ENCODE peak calls at places on chromosomes 7 and 10, in seven cellular contexts. C is left ventricle myocardium inferior; S is Peyer's patch; T is aorta; O is tibial nerve; M is effector memory CD4-positive, alpha-beta T cell; G is brain microvascular endothelial cell. D is an unnamed sample.

GRCh38 chr7:1693991-1694524 is 24.0 kb downstream of the ELFN1 start:
- DNase-seq in O (peak), M (no peak), C (peak), T (peak), G (peak), S (no peak), D (no peak)

GRCh38 chr10:80196270-80196949 is 8.9 kb downstream of the ANXA11 start:
- DNase-seq in M (peak), S (peak), C (no peak), G (peak), O (no peak), T (no peak), D (no peak)

GRCh38 chr7:128347573-128348147 is 4.0 kb upstream of the RBM28 start:
- DNase-seq in G (peak), S (no peak), M (peak), O (no peak), T (peak), C (peak), D (peak)

GRCh38 chr7:131935180-131935579 is 378.8 kb upstream of the PODXL start:
- DNase-seq in G (no peak), C (no peak), S (no peak), M (no peak), T (no peak), O (no peak), D (no peak)

GRCh38 chr7:83588602-83589240 is 60.2 kb downstream of the SEMA3E start:
- DNase-seq in S (no peak), M (no peak), G (no peak), T (no peak), O (no peak), C (no peak), D (no peak)

GRCh38 chr7:2855386-2855785 is 11.3 kb upstream of the GNA12 start:
- DNase-seq in C (no peak), T (no peak), S (no peak), G (no peak), O (no peak), M (no peak), D (no peak)

GRCh38 chr10:86262671-86263165 is 103.9 kb downstream of the GRID1 start:
- DNase-seq in O (no peak), T (no peak), M (no peak), G (no peak), S (no peak), C (no peak), D (peak)

GRCh38 chr10:69883256-69883655 is 81.5 kb downstream of the COL13A1 start:
- DNase-seq in M (no peak), G (no peak), T (no peak), S (no peak), C (no peak), O (no peak), D (no peak)

GRCh38 chr10:63700209-63700934 is 179.2 kb downstream of the REEP3 start:
- DNase-seq in G (peak), T (peak), M (no peak), O (no peak), C (no peak), S (no peak), D (peak)

GRCh38 chr7:101681170-101682007 is 52.3 kb upstream of the MYL10 start:
- DNase-seq in O (no peak), T (peak), C (peak), G (peak), M (no peak), S (no peak), D (no peak)

GRCh38 chr7:133568544-133568943 is 315.7 kb downstream of the EXOC4 start:
- DNase-seq in S (no peak), C (no peak), M (no peak), O (no peak), G (no peak), T (no peak), D (no peak)

GRCh38 chr7:157588271-157588589 is 251.4 kb downstream of the DNAJB6 start:
- DNase-seq in M (no peak), O (no peak), T (peak), C (no peak), S (no peak), G (no peak), D (no peak)

GRCh38 chr10:126479280-126479679 is 91.0 kb upstream of the ADAM12 start:
- DNase-seq in S (no peak), M (no peak), G (no peak), O (no peak), T (no peak), C (no peak), D (no peak)

GRCh38 chr10:97584060-97584797 is at the start of gene HOGA1:
- DNase-seq in O (peak), M (no peak), G (peak), S (peak), T (peak), C (peak), D (peak)

GRCh38 chr7:18821554-18821953 is 295.9 kb downstream of the TWIST1 start:
- DNase-seq in S (no peak), T (no peak), O (no peak), C (no peak), G (no peak), M (no peak), D (no peak)

GRCh38 chr7:152979376-152979775 is 219.8 kb downstream of the ACTR3B start:
- DNase-seq in G (no peak), O (no peak), C (no peak), T (no peak), S (no peak), M (no peak), D (no peak)

GRCh38 chr7:133529861-133530260 is 277.0 kb downstream of the EXOC4 start:
- DNase-seq in O (no peak), G (no peak), C (no peak), T (no peak), S (no peak), M (no peak), D (no peak)

GRCh38 chr7:40720401-40720800 is 585.6 kb downstream of the SUGCT start:
- DNase-seq in G (no peak), M (no peak), C (no peak), S (no peak), O (no peak), T (no peak), D (no peak)

GRCh38 chr7:116315293-116315692 is 105.0 kb downstream of the TES start:
- DNase-seq in S (no peak), O (no peak), M (no peak), G (peak), T (no peak), C (no peak), D (no peak)

GRCh38 chr10:128062837-128063563 is 63.2 kb downstream of the MKI67 start:
- DNase-seq in O (peak), G (no peak), C (no peak), T (peak), M (peak), S (peak), D (no peak)

GRCh38 chr7:39733881-39734571 is 110.7 kb downstream of the RALA start:
- DNase-seq in M (no peak), T (no peak), S (no peak), C (no peak), O (no peak), G (peak), D (no peak)

GRCh38 chr7:24773646-24774045 is 16.4 kb upstream of the GSDME start:
- DNase-seq in T (no peak), C (no peak), S (no peak), M (no peak), G (no peak), O (no peak), D (no peak)

GRCh38 chr10:79072994-79073654 is 4.4 kb downstream of the ZMIZ1 start:
- DNase-seq in T (no peak), G (no peak), M (no peak), O (no peak), C (no peak), S (no peak), D (no peak)

GRCh38 chr7:95304990-95305389 is 19.3 kb downstream of the PON1 start:
- DNase-seq in G (no peak), M (no peak), T (no peak), C (no peak), S (no peak), O (no peak), D (no peak)

GRCh38 chr10:18793951-18794350 is 134.7 kb downstream of the ARL5B start:
- DNase-seq in T (no peak), G (peak), O (no peak), S (no peak), M (no peak), C (no peak), D (no peak)

GRCh38 chr7:98285132-98286092 is 3.9 kb downstream of the BRI3 start:
- DNase-seq in O (no peak), S (no peak), T (no peak), M (no peak), G (no peak), C (no peak), D (no peak)

GRCh38 chr7:25832456-25832855 is 319.5 kb upstream of the NFE2L3 start:
- DNase-seq in T (no peak), C (no peak), O (no peak), M (no peak), G (no peak), S (no peak), D (no peak)

GRCh38 chr10:130174343-130174742 is 38.2 kb downstream of the GLRX3 start:
- DNase-seq in T (no peak), O (no peak), S (no peak), C (no peak), M (no peak), G (no peak), D (no peak)

GRCh38 chr10:6204063-6204340 is 1.3 kb downstream of the PFKFB3 start:
- DNase-seq in C (no peak), G (no peak), O (no peak), T (peak), M (no peak), S (peak), D (no peak)

GRCh38 chr10:99329238-99329890 is at the start of gene CNNM1:
- DNase-seq in O (no peak), S (no peak), T (peak), C (no peak), M (no peak), G (no peak), D (peak)

GRCh38 chr10:132385721-132386418 is 11.1 kb upstream of the PWWP2B start:
- DNase-seq in T (peak), O (no peak), S (no peak), M (no peak), C (no peak), G (no peak), D (no peak)

GRCh38 chr7:49852619-49853462 is 79.4 kb downstream of the VWC2 start:
- DNase-seq in G (peak), T (no peak), S (no peak), C (no peak), O (no peak), M (no peak), D (no peak)

GRCh38 chr7:66643395-66643794 is 14.7 kb downstream of the KCTD7 start:
- DNase-seq in O (no peak), S (no peak), C (no peak), T (no peak), M (no peak), G (no peak), D (no peak)

GRCh38 chr7:66640802-66641525 is 12.3 kb downstream of the KCTD7 start:
- DNase-seq in T (no peak), C (no peak), O (no peak), S (no peak), M (no peak), G (no peak), D (no peak)

GRCh38 chr7:66642932-66643331 is 14.3 kb downstream of the KCTD7 start:
- DNase-seq in S (no peak), M (no peak), T (no peak), G (no peak), C (no peak), O (no peak), D (no peak)

GRCh38 chr7:66641526-66641871 is 12.8 kb downstream of the KCTD7 start:
- DNase-seq in O (no peak), C (no peak), S (no peak), G (no peak), M (no peak), T (no peak), D (no peak)

DNA sequence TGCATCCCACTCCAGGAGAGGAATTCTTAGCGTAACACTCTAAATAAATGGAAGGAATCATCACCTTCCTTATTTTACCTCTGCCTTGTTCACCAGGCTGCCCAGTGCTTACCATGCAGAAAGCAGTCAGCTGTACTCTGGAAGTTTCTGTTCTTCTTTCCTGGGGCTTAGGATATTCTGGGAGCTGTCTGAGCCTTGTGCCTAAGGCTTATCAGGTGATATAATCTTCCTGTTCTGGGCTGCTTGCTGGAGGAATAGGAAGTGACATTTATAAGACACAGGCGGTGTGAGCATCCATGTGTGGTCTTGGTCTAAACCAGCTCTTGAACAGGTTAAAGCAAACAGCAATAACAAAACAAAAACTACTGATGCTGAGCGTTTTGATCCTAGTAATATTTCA is 13.5 kb downstream of the KCTD7 start:
- DNase-seq in M (no peak), S (no peak), C (no peak), G (no peak), O (no peak), T (no peak), D (no peak)
- H3K27ac ChIP-seq in M (no peak), S (no peak), C (no peak), G (no peak), O (no peak), T (no peak), D (no peak)

GRCh38 chr10:102776779-102777417 is 33.1 kb downstream of the WBP1L start:
- DNase-seq in O (peak), M (no peak), T (peak), C (peak), G (peak), S (peak), D (peak)

GRCh38 chr10:102778781-102779180 is 35.0 kb downstream of the WBP1L start:
- DNase-seq in O (no peak), C (no peak), S (no peak), G (no peak), T (no peak), M (no peak), D (no peak)

GRCh38 chr10:102775973-102776669 is 32.4 kb downstream of the WBP1L start:
- DNase-seq in C (peak), G (peak), M (no peak), S (peak), O (peak), T (peak), D (peak)

GRCh38 chr10:102779680-102780079 is 35.9 kb downstream of the WBP1L start:
- DNase-seq in G (no peak), T (no peak), S (no peak), M (no peak), O (no peak), C (no peak), D (no peak)

GRCh38 chr10:102777696-102778530 is 34.2 kb downstream of the WBP1L start:
- DNase-seq in G (no peak), O (no peak), M (no peak), T (no peak), S (no peak), C (no peak), D (no peak)
- H3K27ac ChIP-seq in G (peak), O (peak), M (no peak), T (peak), S (peak), C (peak), D (no peak)

DNA sequence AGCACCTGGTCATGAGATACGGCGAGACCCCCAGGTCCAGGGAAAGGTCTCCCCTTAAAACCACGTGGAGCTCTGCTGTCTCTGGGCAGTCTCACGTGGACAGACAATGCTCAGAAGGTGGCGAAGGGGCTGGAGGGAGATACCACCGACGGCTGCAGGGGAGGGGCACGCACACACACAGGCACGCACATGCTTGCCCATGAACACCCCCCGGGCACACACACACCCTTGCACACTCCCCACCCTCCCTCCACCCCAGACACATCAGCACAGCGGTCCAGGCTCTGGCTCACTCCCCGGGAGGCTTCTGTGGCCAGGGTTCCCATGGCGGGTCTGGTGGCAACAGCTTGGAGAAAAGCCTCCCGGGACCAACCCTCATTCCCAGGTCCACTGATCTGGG is 52.4 kb upstream of the TNRC18 start:
- DNase-seq in O (no peak), C (no peak), S (no peak), M (no peak), G (no peak), T (no peak), D (no peak)
- H3K27ac ChIP-seq in O (no peak), C (no peak), S (no peak), M (no peak), G (no peak), T (no peak), D (no peak)

GRCh38 chr10:33460461-33461294 is 126.2 kb upstream of the NRP1 start:
- DNase-seq in M (no peak), O (no peak), S (no peak), T (peak), G (peak), C (peak), D (peak)
- H3K27ac ChIP-seq in M (no peak), O (no peak), S (no peak), T (peak), G (no peak), C (peak), D (no peak)